ENCODE peak calls at places on chromosomes 2 and 18, in seven cellular contexts. One of them, this sample, is unnamed.

GRCh38 chr2:202104286-202104870 is 31.3 kb downstream of the KIAA2012 start:
- DNase-seq in H9: peak
- DNase-seq in IMR-90: peak
- DNase-seq in H1: peak
- DNase-seq in neuronal stem cell: peak
- DNase-seq in mesenchymal stem cell: peak
- DNase-seq in mesendoderm: peak
- DNase-seq in this sample: peak

GRCh38 chr2:127332335-127332734 is 38.4 kb upstream of the ERCC3 start:
- DNase-seq in H9: no peak
- DNase-seq in IMR-90: no peak
- DNase-seq in mesenchymal stem cell: no peak
- DNase-seq in mesendoderm: no peak
- DNase-seq in neuronal stem cell: no peak
- DNase-seq in H1: no peak
- DNase-seq in this sample: no peak

GRCh38 chr2:145573608-145574007 is 1053.7 kb upstream of the ZEB2 start:
- DNase-seq in mesendoderm: no peak
- DNase-seq in IMR-90: no peak
- DNase-seq in mesenchymal stem cell: no peak
- DNase-seq in neuronal stem cell: no peak
- DNase-seq in H1: no peak
- DNase-seq in H9: no peak
- DNase-seq in this sample: no peak

GRCh38 chr18:40867452-40867851 is 1087.6 kb upstream of the PIK3C3 start:
- DNase-seq in mesendoderm: no peak
- DNase-seq in H9: no peak
- DNase-seq in H1: no peak
- DNase-seq in IMR-90: peak
- DNase-seq in mesenchymal stem cell: peak
- DNase-seq in neuronal stem cell: no peak
- DNase-seq in this sample: peak

GRCh38 chr18:58362027-58362575 is 266.8 kb downstream of the ALPK2 start:
- DNase-seq in IMR-90: peak
- DNase-seq in neuronal stem cell: no peak
- DNase-seq in H9: no peak
- DNase-seq in H1: no peak
- DNase-seq in mesendoderm: no peak
- DNase-seq in mesenchymal stem cell: peak
- DNase-seq in this sample: peak

GRCh38 chr18:26549486-26550435 is 1.4 kb upstream of the KCTD1 start:
- DNase-seq in H1: peak
- DNase-seq in mesenchymal stem cell: peak
- DNase-seq in H9: peak
- DNase-seq in mesendoderm: peak
- DNase-seq in IMR-90: peak
- DNase-seq in neuronal stem cell: peak
- DNase-seq in this sample: peak

GRCh38 chr2:16037808-16038457 is 97.6 kb downstream of the MYCN start:
- DNase-seq in H9: no peak
- DNase-seq in IMR-90: no peak
- DNase-seq in H1: no peak
- DNase-seq in mesendoderm: no peak
- DNase-seq in neuronal stem cell: no peak
- DNase-seq in mesenchymal stem cell: no peak
- DNase-seq in this sample: no peak

GRCh38 chr2:44778221-44778654 is 163.3 kb upstream of the SIX3 start:
- DNase-seq in mesenchymal stem cell: no peak
- DNase-seq in H1: no peak
- DNase-seq in H9: peak
- DNase-seq in mesendoderm: peak
- DNase-seq in neuronal stem cell: peak
- DNase-seq in IMR-90: no peak
- DNase-seq in this sample: no peak

GRCh38 chr18:11872479-11873136 is 21.4 kb downstream of the CHMP1B start:
- DNase-seq in mesenchymal stem cell: no peak
- DNase-seq in H1: no peak
- DNase-seq in IMR-90: no peak
- DNase-seq in H9: no peak
- DNase-seq in mesendoderm: peak
- DNase-seq in neuronal stem cell: no peak
- DNase-seq in this sample: no peak

GRCh38 chr18:8188196-8188595 is 421.0 kb upstream of the RAB12 start:
- DNase-seq in neuronal stem cell: no peak
- DNase-seq in H9: no peak
- DNase-seq in mesendoderm: no peak
- DNase-seq in H1: no peak
- DNase-seq in IMR-90: peak
- DNase-seq in mesenchymal stem cell: no peak
- DNase-seq in this sample: peak

GRCh38 chr2:42408009-42408408 is 47.0 kb upstream of the COX7A2L start:
- DNase-seq in H9: no peak
- DNase-seq in H1: no peak
- DNase-seq in mesenchymal stem cell: no peak
- DNase-seq in IMR-90: no peak
- DNase-seq in neuronal stem cell: no peak
- DNase-seq in mesendoderm: no peak
- DNase-seq in this sample: no peak

GRCh38 chr18:23623040-23623439 is 36.7 kb upstream of the NPC1 start:
- DNase-seq in mesenchymal stem cell: no peak
- DNase-seq in H1: no peak
- DNase-seq in H9: no peak
- DNase-seq in neuronal stem cell: no peak
- DNase-seq in IMR-90: no peak
- DNase-seq in mesendoderm: no peak
- DNase-seq in this sample: no peak

GRCh38 chr2:217964658-217965161 is 38.1 kb downstream of the TNS1 start:
- DNase-seq in H1: no peak
- DNase-seq in mesendoderm: peak
- DNase-seq in IMR-90: no peak
- DNase-seq in neuronal stem cell: no peak
- DNase-seq in H9: no peak
- DNase-seq in mesenchymal stem cell: no peak
- DNase-seq in this sample: no peak

GRCh38 chr2:68416081-68416675 is 50.9 kb downstream of the FBXO48 start:
- DNase-seq in mesenchymal stem cell: no peak
- DNase-seq in H1: no peak
- DNase-seq in neuronal stem cell: no peak
- DNase-seq in IMR-90: no peak
- DNase-seq in mesendoderm: no peak
- DNase-seq in H9: no peak
- DNase-seq in this sample: no peak

GRCh38 chr2:120442541-120442922 is 96.6 kb downstream of the INHBB start:
- DNase-seq in mesenchymal stem cell: no peak
- DNase-seq in mesendoderm: peak
- DNase-seq in neuronal stem cell: no peak
- DNase-seq in H1: no peak
- DNase-seq in IMR-90: no peak
- DNase-seq in H9: no peak
- DNase-seq in this sample: no peak

GRCh38 chr2:101837354-101837753 is 139.8 kb downstream of the MAP4K4 start:
- DNase-seq in neuronal stem cell: no peak
- DNase-seq in mesendoderm: no peak
- DNase-seq in IMR-90: no peak
- DNase-seq in H9: no peak
- DNase-seq in mesenchymal stem cell: no peak
- DNase-seq in H1: no peak
- DNase-seq in this sample: no peak

GRCh38 chr2:230925879-230926765 is 1.1 kb upstream of the GPR55 start:
- DNase-seq in H1: no peak
- DNase-seq in H9: peak
- DNase-seq in neuronal stem cell: no peak
- DNase-seq in IMR-90: no peak
- DNase-seq in mesendoderm: peak
- DNase-seq in mesenchymal stem cell: no peak
- DNase-seq in this sample: no peak

GRCh38 chr2:43749583-43749982 is 24.3 kb upstream of the DYNC2LI1 start:
- DNase-seq in mesenchymal stem cell: no peak
- DNase-seq in H9: no peak
- DNase-seq in IMR-90: no peak
- DNase-seq in H1: no peak
- DNase-seq in neuronal stem cell: no peak
- DNase-seq in mesendoderm: no peak
- DNase-seq in this sample: no peak

GRCh38 chr18:22473366-22473765 is 55.7 kb upstream of the CTAGE1 start:
- DNase-seq in H9: no peak
- DNase-seq in H1: no peak
- DNase-seq in mesenchymal stem cell: no peak
- DNase-seq in mesendoderm: no peak
- DNase-seq in IMR-90: no peak
- DNase-seq in neuronal stem cell: no peak
- DNase-seq in this sample: no peak

GRCh38 chr2:101820519-101820918 is 123.0 kb downstream of the MAP4K4 start:
- DNase-seq in mesenchymal stem cell: peak
- DNase-seq in mesendoderm: peak
- DNase-seq in IMR-90: peak
- DNase-seq in neuronal stem cell: no peak
- DNase-seq in H1: no peak
- DNase-seq in H9: no peak
- DNase-seq in this sample: no peak

GRCh38 chr18:43893001-43893637 is 615.8 kb upstream of the SYT4 start:
- DNase-seq in mesendoderm: no peak
- DNase-seq in mesenchymal stem cell: peak
- DNase-seq in H9: no peak
- DNase-seq in IMR-90: peak
- DNase-seq in neuronal stem cell: no peak
- DNase-seq in H1: no peak
- DNase-seq in this sample: no peak

GRCh38 chr2:12931211-12931844 is 214.6 kb downstream of the TRIB2 start:
- DNase-seq in H9: no peak
- DNase-seq in H1: no peak
- DNase-seq in neuronal stem cell: no peak
- DNase-seq in mesendoderm: peak
- DNase-seq in mesenchymal stem cell: peak
- DNase-seq in IMR-90: peak
- DNase-seq in this sample: no peak

GRCh38 chr18:3998698-3999333 is 456.3 kb downstream of the DLGAP1 start:
- DNase-seq in H1: no peak
- DNase-seq in H9: no peak
- DNase-seq in mesendoderm: peak
- DNase-seq in mesenchymal stem cell: peak
- DNase-seq in neuronal stem cell: no peak
- DNase-seq in IMR-90: peak
- DNase-seq in this sample: no peak

GRCh38 chr18:3649559-3650426 is 199.8 kb downstream of the TGIF1 start:
- DNase-seq in H1: no peak
- DNase-seq in H9: no peak
- DNase-seq in IMR-90: peak
- DNase-seq in mesendoderm: no peak
- DNase-seq in neuronal stem cell: no peak
- DNase-seq in mesenchymal stem cell: peak
- DNase-seq in this sample: peak

GRCh38 chr2:136216073-136216472 is 98.1 kb upstream of the CXCR4 start:
- DNase-seq in IMR-90: no peak
- DNase-seq in H9: no peak
- DNase-seq in mesenchymal stem cell: no peak
- DNase-seq in H1: no peak
- DNase-seq in mesendoderm: no peak
- DNase-seq in neuronal stem cell: no peak
- DNase-seq in this sample: peak

GRCh38 chr18:49597556-49597955 is 35.7 kb downstream of the LIPG start:
- DNase-seq in mesenchymal stem cell: no peak
- DNase-seq in mesendoderm: peak
- DNase-seq in IMR-90: no peak
- DNase-seq in neuronal stem cell: no peak
- DNase-seq in H9: no peak
- DNase-seq in H1: no peak
- DNase-seq in this sample: peak

GRCh38 chr18:3008546-3008945 is 4.4 kb downstream of the LPIN2 start:
- DNase-seq in mesendoderm: no peak
- DNase-seq in neuronal stem cell: no peak
- DNase-seq in H9: no peak
- DNase-seq in mesenchymal stem cell: peak
- DNase-seq in H1: no peak
- DNase-seq in IMR-90: peak
- DNase-seq in this sample: no peak

GRCh38 chr2:39838589-39838988 is 59.5 kb upstream of the THUMPD2 start:
- DNase-seq in mesenchymal stem cell: no peak
- DNase-seq in H1: no peak
- DNase-seq in mesendoderm: no peak
- DNase-seq in neuronal stem cell: no peak
- DNase-seq in H9: no peak
- DNase-seq in IMR-90: no peak
- DNase-seq in this sample: no peak
- H4K8ac ChIP-seq in mesenchymal stem cell: peak
- H4K8ac ChIP-seq in H1: peak
- H4K8ac ChIP-seq in mesendoderm: no peak
- H4K8ac ChIP-seq in neuronal stem cell: no peak
- H4K8ac ChIP-seq in H9: no peak
- H4K8ac ChIP-seq in IMR-90: no peak
- H4K8ac ChIP-seq in this sample: no peak

DNA sequence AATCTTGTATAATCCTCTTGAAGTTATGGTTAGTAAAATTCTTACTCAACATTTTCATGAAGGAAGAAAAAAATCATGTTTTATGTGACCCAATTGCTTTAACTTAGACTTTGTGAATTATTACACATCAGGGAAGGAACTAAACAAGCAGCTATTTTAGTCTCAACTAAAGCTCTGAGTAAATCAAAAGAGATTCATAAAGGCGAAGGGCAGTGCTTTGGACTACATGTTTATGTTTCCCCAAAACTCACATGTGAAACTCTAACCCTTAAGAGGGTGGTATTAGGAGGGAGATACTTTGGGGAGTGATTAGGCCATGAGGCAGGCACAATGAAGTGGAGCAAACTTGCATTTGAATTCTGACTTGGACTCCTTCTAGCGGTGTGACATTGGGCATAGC is 283.7 kb upstream of the POU3F3 start:
- DNase-seq in neuronal stem cell: no peak
- DNase-seq in IMR-90: no peak
- DNase-seq in mesendoderm: no peak
- DNase-seq in H1: no peak
- DNase-seq in H9: no peak
- DNase-seq in mesenchymal stem cell: no peak
- DNase-seq in this sample: no peak
- H4K8ac ChIP-seq in neuronal stem cell: no peak
- H4K8ac ChIP-seq in IMR-90: no peak
- H4K8ac ChIP-seq in mesendoderm: no peak
- H4K8ac ChIP-seq in H1: no peak
- H4K8ac ChIP-seq in H9: no peak
- H4K8ac ChIP-seq in mesenchymal stem cell: no peak
- H4K8ac ChIP-seq in this sample: no peak

DNA sequence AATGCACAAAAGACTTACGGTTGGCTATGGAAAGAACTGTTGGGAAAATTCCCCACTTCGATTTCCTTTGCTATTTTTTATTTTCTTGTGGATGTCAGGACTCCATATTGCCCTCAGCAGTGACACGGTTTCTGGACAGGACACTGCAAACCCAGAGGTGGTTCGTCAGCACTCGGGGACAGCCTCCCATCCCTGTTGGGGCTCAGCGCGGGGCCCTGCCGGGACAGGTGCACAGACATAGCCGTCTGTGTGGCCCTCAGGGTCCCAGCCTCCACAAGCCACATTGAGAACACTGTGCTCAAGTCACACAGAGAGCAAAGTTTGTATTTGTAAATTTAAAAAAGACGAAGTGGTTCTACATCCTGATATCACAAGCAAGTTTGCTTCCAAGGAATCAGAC is 38.7 kb downstream of the MYT1L start:
- DNase-seq in H1: no peak
- DNase-seq in IMR-90: no peak
- DNase-seq in H9: no peak
- DNase-seq in mesendoderm: no peak
- DNase-seq in neuronal stem cell: no peak
- DNase-seq in mesenchymal stem cell: no peak
- DNase-seq in this sample: no peak
- H4K8ac ChIP-seq in H1: no peak
- H4K8ac ChIP-seq in IMR-90: no peak
- H4K8ac ChIP-seq in H9: no peak
- H4K8ac ChIP-seq in mesendoderm: no peak
- H4K8ac ChIP-seq in neuronal stem cell: no peak
- H4K8ac ChIP-seq in mesenchymal stem cell: no peak
- H4K8ac ChIP-seq in this sample: no peak

GRCh38 chr18:45322343-45322742 is 292.9 kb upstream of the SLC14A2 start:
- DNase-seq in mesenchymal stem cell: no peak
- DNase-seq in H1: no peak
- DNase-seq in H9: no peak
- DNase-seq in neuronal stem cell: no peak
- DNase-seq in IMR-90: no peak
- DNase-seq in mesendoderm: no peak
- DNase-seq in this sample: no peak
- H4K8ac ChIP-seq in mesenchymal stem cell: no peak
- H4K8ac ChIP-seq in H1: no peak
- H4K8ac ChIP-seq in H9: no peak
- H4K8ac ChIP-seq in neuronal stem cell: no peak
- H4K8ac ChIP-seq in IMR-90: no peak
- H4K8ac ChIP-seq in mesendoderm: no peak
- H4K8ac ChIP-seq in this sample: no peak

This sample was measured in trophoblast cell.